ENCODE peak calls at places on chromosomes 13 and 19, in nine cellular contexts. L is GM12865; K is posterior cingulate gyrus; R is amniotic epithelial cell; N is NCI-H1092 treated with DMSO at 0.1 percent for 48 hours; F is stimulated activated CD4-positive, alpha-beta T cell treated with anti-CD3 and anti-CD28 coated beads, TNF-alpha, amount 100 ng/mL, for 1 hour; S is activated naive CD4-positive, alpha-beta T cell treated with anti-CD3 and anti-CD28 coated beads for 36 hours; A is fibroblast of lung; I is activated T-helper 1 cell treated with anti-CD3 and anti-CD28 coated beads, Interleukin-2, amount 50 U/mL, for 16 hours. P is an unnamed sample.

GRCh38 chr13:101115762-101116161 is 300.5 kb downstream of the NALCN start:
- DNase-seq in A (peak), F (no peak), R (peak), I (no peak), L (no peak), K (no peak), N (no peak), S (no peak), P (no peak)

GRCh38 chr19:36245210-36246005 is 30.5 kb downstream of the ZNF146 start:
- DNase-seq in I (no peak), A (peak), L (no peak), F (no peak), S (no peak), R (no peak), K (peak), N (peak), P (no peak)

GRCh38 chr19:2575734-2576481 is 100.0 kb downstream of the GADD45B start:
- DNase-seq in S (no peak), F (no peak), K (peak), L (no peak), R (no peak), N (no peak), I (no peak), A (peak), P (no peak)

GRCh38 chr13:111287201-111287600 is 33.2 kb upstream of the TEX29 start:
- DNase-seq in R (no peak), S (no peak), A (no peak), I (no peak), K (peak), F (no peak), L (no peak), N (peak), P (no peak)

GRCh38 chr19:32346901-32347300 is 1.5 kb downstream of the ZNF507 start:
- DNase-seq in K (no peak), R (no peak), I (no peak), L (no peak), A (no peak), S (no peak), F (no peak), N (no peak), P (no peak)

GRCh38 chr13:36763322-36763721 is 55.7 kb upstream of the RFXAP start:
- DNase-seq in S (no peak), F (no peak), N (no peak), I (no peak), L (no peak), A (no peak), K (no peak), R (no peak), P (no peak)

GRCh38 chr19:57473646-57474045 is 3.7 kb downstream of the ZNF772 start:
- DNase-seq in A (peak), S (no peak), I (no peak), L (peak), F (no peak), K (no peak), R (peak), N (no peak), P (no peak)

GRCh38 chr19:2834294-2834871 is 6.9 kb upstream of the ZNF555 start:
- DNase-seq in F (no peak), R (peak), I (no peak), S (no peak), K (peak), A (peak), N (no peak), L (no peak), P (no peak)

GRCh38 chr19:18086590-18087138 is at the start of gene IL12RB1:
- DNase-seq in F (peak), R (no peak), A (no peak), K (no peak), L (peak), I (peak), N (no peak), S (peak), P (peak)

P was measured in activated CD4-positive, alpha-beta memory T cell treated with anti-CD3 and anti-CD28 coated beads for 36 hours.